ENCODE peak calls at places on chromosomes 16 and 17, in ten cellular contexts. C is PC-9, E is cardiac muscle cell, T is esophagus muscularis mucosa, X is Panc1, G is body of pancreas, Q is lower leg skin, R is LNCaP clone FGC, D is ovary, Z is GM23338. N is an unnamed sample.

GRCh38 chr16:49556252-49557069 is 182.9 kb downstream of the C16orf78 start:
- DNase-seq in Z (peak), Q (no peak), D (no peak), X (no peak), E (peak), G (no peak), T (no peak), R (peak), C (no peak), N (peak)

GRCh38 chr16:46972429-46972970 is 974 bp downstream of the DNAJA2 start:
- DNase-seq in D (no peak), T (no peak), C (peak), E (peak), Q (no peak), R (no peak), Z (peak), G (no peak), X (no peak), N (peak)

GRCh38 chr16:81522141-81522701 is 77.6 kb downstream of the CMIP start:
- DNase-seq in Q (no peak), D (no peak), E (no peak), C (peak), X (no peak), R (no peak), Z (peak), G (no peak), T (no peak), N (no peak)

GRCh38 chr16:86065711-86066110 is 166.7 kb downstream of the IRF8 start:
- DNase-seq in X (no peak), G (no peak), D (no peak), Q (no peak), E (no peak), C (no peak), Z (no peak), R (no peak), T (no peak), N (no peak)

GRCh38 chr17:43713494-43714162 is 45.0 kb downstream of the SOST start:
- DNase-seq in Q (no peak), C (no peak), Z (peak), X (no peak), D (no peak), R (no peak), G (no peak), T (no peak), E (peak), N (peak)

GRCh38 chr16:27220120-27220519 is 16.8 kb downstream of the KDM8 start:
- DNase-seq in C (no peak), Z (no peak), E (no peak), T (no peak), Q (no peak), G (no peak), X (no peak), D (no peak), R (no peak), N (no peak)

GRCh38 chr16:56938664-56939513 is 6.9 kb downstream of the HERPUD1 start:
- DNase-seq in R (no peak), Z (no peak), X (no peak), D (no peak), G (no peak), T (no peak), C (no peak), E (no peak), Q (no peak), N (no peak)

GRCh38 chr16:23670137-23670776 is 8.4 kb upstream of the PLK1 start:
- DNase-seq in E (no peak), R (no peak), Q (peak), D (no peak), X (no peak), G (no peak), C (peak), T (no peak), Z (no peak), N (peak)

GRCh38 chr16:85329999-85330693 is 217.9 kb upstream of the CIBAR2 start:
- DNase-seq in C (no peak), Q (no peak), R (no peak), Z (no peak), D (no peak), E (no peak), T (no peak), G (no peak), X (no peak), N (no peak)

GRCh38 chr17:35254107-35254802 is 11.4 kb downstream of the SLFN5 start:
- DNase-seq in R (peak), T (peak), G (peak), X (peak), E (peak), D (peak), C (peak), Q (peak), Z (no peak), N (peak)

GRCh38 chr16:30032083-30032819 is 1.2 kb upstream of the TLCD3B start:
- DNase-seq in D (peak), R (peak), C (peak), T (no peak), Z (peak), X (no peak), Q (no peak), E (peak), G (peak), N (peak)

GRCh38 chr17:50149099-50149424 is 1.4 kb downstream of the PPP1R9B start:
- DNase-seq in Q (peak), T (no peak), Z (no peak), D (no peak), G (no peak), E (no peak), C (no peak), X (no peak), R (no peak), N (no peak)

GRCh38 chr17:55624789-55625433 is 97.8 kb downstream of the TMEM100 start:
- DNase-seq in G (no peak), C (no peak), D (no peak), R (no peak), Q (no peak), X (no peak), Z (no peak), E (no peak), T (no peak), N (no peak)

GRCh38 chr17:29243792-29244191 is 2.9 kb upstream of the CRYBA1 start:
- DNase-seq in Q (no peak), G (no peak), E (no peak), C (no peak), Z (peak), R (peak), X (no peak), T (peak), D (no peak), N (peak)

GRCh38 chr16:81790277-81790676 is 11.2 kb downstream of the PLCG2 start:
- DNase-seq in C (no peak), Z (no peak), X (no peak), G (no peak), D (no peak), T (no peak), E (no peak), Q (no peak), R (no peak), N (no peak)

GRCh38 chr17:78844301-78845005 is 3.8 kb upstream of the USP36 start:
- DNase-seq in X (no peak), R (no peak), C (no peak), Q (no peak), D (no peak), Z (no peak), E (no peak), G (no peak), T (no peak), N (peak)

GRCh38 chr17:61239261-61239660 is 160.4 kb upstream of the TBX2 start:
- DNase-seq in D (no peak), R (no peak), E (no peak), Q (no peak), C (no peak), G (no peak), Z (no peak), X (no peak), T (no peak), N (no peak)

GRCh38 chr17:83121921-83122820 is 42.8 kb downstream of the METRNL start:
- DNase-seq in R (no peak), X (no peak), G (no peak), D (no peak), Z (no peak), E (no peak), Q (peak), T (no peak), C (no peak), N (no peak)

GRCh38 chr17:17081304-17081940 is 39.2 kb downstream of the MPRIP start:
- DNase-seq in E (no peak), Q (peak), X (no peak), D (no peak), T (no peak), G (no peak), C (no peak), R (no peak), Z (no peak), N (no peak)

GRCh38 chr17:80701730-80702129 is 157.1 kb downstream of the RPTOR start:
- DNase-seq in X (no peak), G (no peak), Q (no peak), R (no peak), C (no peak), T (no peak), Z (no peak), E (no peak), D (no peak), N (no peak)

GRCh38 chr16:70157105-70157476 is 16.5 kb upstream of the CLEC18C start:
- DNase-seq in C (no peak), T (peak), G (no peak), Z (no peak), Q (no peak), X (no peak), E (no peak), D (no peak), R (no peak), N (no peak)

GRCh38 chr16:30651124-30652004 is 604 bp downstream of the PRR14 start:
- DNase-seq in C (peak), T (peak), Q (peak), R (no peak), X (no peak), D (peak), G (peak), E (peak), Z (peak), N (peak)

GRCh38 chr17:30021708-30022317 is 80.4 kb downstream of the EFCAB5 start:
- DNase-seq in Z (peak), E (peak), X (peak), Q (no peak), R (no peak), C (no peak), D (no peak), T (no peak), G (peak), N (peak)

GRCh38 chr16:11384184-11384955 is 39.1 kb downstream of the RMI2 start:
- DNase-seq in G (no peak), Q (no peak), X (no peak), D (no peak), C (no peak), T (no peak), Z (no peak), R (no peak), E (no peak), N (no peak)

GRCh38 chr16:50067290-50067853 is 1.6 kb downstream of the HEATR3 start:
- DNase-seq in Q (no peak), E (peak), R (peak), G (no peak), C (no peak), D (peak), X (no peak), Z (peak), T (no peak), N (peak)

DNA sequence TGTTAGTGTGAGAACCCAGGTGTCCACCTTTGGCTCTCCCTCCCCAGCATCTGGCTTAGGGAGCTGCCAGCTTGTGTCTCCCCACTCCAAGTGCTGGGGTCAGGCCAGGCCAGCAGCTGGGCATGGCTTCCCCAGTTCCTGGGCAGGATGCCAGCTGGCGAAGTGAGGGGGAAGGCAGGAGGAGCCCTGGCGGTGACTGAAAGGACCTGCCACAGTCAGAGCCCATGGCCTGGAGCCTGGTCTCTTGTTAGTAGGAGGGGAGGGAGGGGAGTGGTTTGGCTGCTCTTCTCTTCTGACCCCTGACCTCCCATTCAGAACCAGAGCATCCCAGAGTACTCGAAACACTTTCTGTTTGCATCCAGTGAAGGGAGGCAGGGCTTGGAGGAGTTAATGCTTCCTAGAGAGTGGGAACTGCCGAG is 586 bp downstream of the CHD3 start:
- DNase-seq in T (peak), G (peak), C (peak), E (peak), X (no peak), Q (peak), Z (peak), D (peak), R (peak), N (peak)
- H3K4me3 ChIP-seq in T (peak), G (no peak), C (peak), E (no peak), X (peak), Q (no peak), Z (no peak), D (peak), R (peak), N (no peak)

GRCh38 chr17:38967290-38967738 is at the start of gene FBXO47:
- DNase-seq in Z (peak), X (no peak), T (peak), E (peak), G (peak), Q (peak), R (no peak), C (peak), D (peak), N (peak)
- H3K4me3 ChIP-seq in Z (peak), X (peak), T (peak), E (no peak), G (no peak), Q (no peak), R (no peak), C (peak), D (no peak), N (peak)

DNA sequence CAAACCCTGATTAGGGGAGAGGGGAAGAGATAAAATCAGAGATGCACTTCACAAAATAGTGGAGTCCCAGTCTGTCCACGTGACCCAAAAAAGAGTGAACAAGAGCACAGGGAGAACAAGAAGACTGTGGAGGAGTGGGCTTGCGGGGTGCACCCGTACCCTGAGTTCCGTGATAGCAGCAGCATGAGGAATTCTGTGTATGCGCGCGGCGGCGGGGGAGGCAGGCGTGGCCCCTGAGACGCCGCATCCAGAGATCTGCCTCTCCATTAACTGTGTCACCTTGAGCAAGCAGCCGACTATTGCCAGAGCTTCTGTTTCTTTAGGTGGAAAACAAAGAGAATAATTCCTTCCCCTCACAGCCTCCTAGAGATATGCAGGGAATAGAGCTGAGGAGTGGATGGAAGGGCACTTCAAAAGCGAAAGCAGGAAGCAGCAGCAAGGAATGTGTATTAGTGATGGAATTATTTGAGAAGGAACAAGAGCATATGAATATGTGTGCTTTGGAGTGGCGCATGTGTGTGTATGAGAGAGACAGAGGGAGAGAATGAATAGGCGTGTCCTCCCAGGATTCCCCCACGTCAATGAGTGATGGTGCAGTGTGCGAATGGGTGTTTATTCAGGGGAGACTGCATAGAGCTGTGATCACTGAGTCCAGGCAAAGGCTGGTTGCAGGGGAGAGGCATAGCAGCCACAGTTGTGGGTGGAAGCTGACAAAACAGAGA is 10.4 kb upstream of the SOX9 start:
- DNase-seq in G (no peak), Z (peak), C (no peak), E (no peak), R (no peak), T (no peak), D (no peak), X (no peak), Q (no peak), N (no peak)
- H3K4me3 ChIP-seq in G (no peak), Z (peak), C (no peak), E (no peak), R (no peak), T (no peak), D (no peak), X (peak), Q (no peak), N (no peak)

GRCh38 chr16:72060405-72060804 is 2.6 kb upstream of the HPR start:
- DNase-seq in C (no peak), R (no peak), X (no peak), G (no peak), E (no peak), Q (no peak), Z (no peak), T (no peak), D (no peak), N (no peak)

GRCh38 chr16:72066747-72067146 is 3.7 kb downstream of the HPR start:
- DNase-seq in C (no peak), E (peak), R (peak), T (no peak), D (peak), Q (no peak), Z (peak), G (peak), X (peak), N (peak)

GRCh38 chr16:72064361-72064894 is 1.4 kb downstream of the HPR start:
- DNase-seq in C (no peak), Z (no peak), E (no peak), Q (no peak), D (no peak), G (no peak), R (no peak), T (no peak), X (no peak), N (no peak)

GRCh38 chr16:72055911-72056310 is 1.6 kb downstream of the HP start:
- DNase-seq in D (no peak), T (no peak), C (no peak), X (no peak), R (no peak), E (no peak), Q (no peak), G (no peak), Z (no peak), N (no peak)

DNA sequence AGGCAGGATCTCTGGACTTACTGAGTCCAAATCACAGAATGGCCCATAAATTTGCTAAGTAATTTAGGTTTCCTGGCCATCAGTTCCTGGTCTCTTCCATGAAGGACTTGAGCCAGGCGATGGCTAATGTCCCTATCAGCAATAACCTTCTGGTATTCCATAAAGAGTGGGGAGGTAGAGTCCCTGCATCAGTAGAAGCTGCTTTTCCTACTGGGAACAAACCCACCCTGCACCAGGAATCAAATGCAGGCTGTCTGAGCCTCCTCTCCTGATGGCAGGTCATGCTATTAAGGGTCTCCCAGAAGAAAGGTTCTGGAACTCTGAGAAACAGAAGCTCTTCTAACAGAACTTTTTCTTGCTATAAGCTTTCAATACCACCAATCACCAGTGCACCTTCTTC is 1.5 kb upstream of the HPR start:
- DNase-seq in Z (no peak), C (no peak), D (no peak), T (no peak), Q (no peak), R (no peak), G (no peak), E (no peak), X (no peak), N (no peak)
- H3K4me3 ChIP-seq in Z (no peak), C (no peak), D (no peak), T (no peak), Q (no peak), R (no peak), G (no peak), E (no peak), X (no peak), N (no peak)

GRCh38 chr16:1769402-1770300 is 1.7 kb downstream of the NME3 start:
- DNase-seq in G (peak), C (no peak), Z (no peak), Q (no peak), R (no peak), D (no peak), X (no peak), E (no peak), T (no peak), N (no peak)
- H3K4me3 ChIP-seq in G (no peak), C (peak), Z (peak), Q (no peak), R (peak), D (peak), X (peak), E (no peak), T (peak), N (peak)

DNA sequence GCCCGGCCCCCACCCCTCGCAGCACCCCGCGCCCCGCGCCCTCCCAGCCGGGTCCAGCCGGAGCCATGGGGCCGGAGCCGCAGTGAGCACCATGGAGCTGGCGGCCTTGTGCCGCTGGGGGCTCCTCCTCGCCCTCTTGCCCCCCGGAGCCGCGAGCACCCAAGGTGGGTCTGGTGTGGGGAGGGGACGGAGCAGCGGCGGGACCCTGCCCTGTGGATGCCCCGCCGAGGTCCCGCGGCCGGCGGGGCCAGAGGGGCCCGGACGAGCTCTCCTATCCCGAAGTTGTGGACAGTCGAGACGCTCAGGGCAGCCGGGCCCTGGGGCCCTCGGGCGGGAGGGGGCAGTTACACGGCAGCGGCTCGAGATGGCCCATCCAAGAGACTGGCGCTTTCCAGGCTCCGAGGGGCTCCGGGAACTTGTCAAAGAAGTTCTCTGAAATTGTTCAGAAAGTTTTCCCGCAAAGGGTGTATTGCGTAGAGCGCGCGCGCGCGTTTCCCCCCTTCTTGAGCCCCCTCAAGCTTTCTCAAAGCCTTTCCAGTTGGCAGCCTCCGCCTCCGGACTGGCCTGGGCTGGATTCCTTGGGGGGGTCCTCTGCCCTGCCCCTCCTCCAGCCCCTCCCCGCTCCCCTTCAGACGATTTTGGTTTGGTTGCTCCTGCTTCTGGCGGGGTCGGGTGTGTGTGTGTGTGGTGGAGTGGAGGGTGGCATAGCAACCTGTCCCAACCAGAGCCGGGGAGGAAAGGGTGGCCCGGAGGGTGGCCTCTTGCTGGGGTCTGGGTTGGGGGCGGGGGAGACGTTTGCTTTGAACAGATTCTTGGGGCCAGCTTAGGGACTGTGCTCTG is 504 bp downstream of the ERBB2 start:
- DNase-seq in G (no peak), T (no peak), C (no peak), X (no peak), D (peak), E (peak), R (no peak), Z (peak), Q (no peak), N (peak)
- H3K4me3 ChIP-seq in G (peak), T (peak), C (peak), X (peak), D (peak), E (peak), R (peak), Z (peak), Q (peak), N (peak)

DNA sequence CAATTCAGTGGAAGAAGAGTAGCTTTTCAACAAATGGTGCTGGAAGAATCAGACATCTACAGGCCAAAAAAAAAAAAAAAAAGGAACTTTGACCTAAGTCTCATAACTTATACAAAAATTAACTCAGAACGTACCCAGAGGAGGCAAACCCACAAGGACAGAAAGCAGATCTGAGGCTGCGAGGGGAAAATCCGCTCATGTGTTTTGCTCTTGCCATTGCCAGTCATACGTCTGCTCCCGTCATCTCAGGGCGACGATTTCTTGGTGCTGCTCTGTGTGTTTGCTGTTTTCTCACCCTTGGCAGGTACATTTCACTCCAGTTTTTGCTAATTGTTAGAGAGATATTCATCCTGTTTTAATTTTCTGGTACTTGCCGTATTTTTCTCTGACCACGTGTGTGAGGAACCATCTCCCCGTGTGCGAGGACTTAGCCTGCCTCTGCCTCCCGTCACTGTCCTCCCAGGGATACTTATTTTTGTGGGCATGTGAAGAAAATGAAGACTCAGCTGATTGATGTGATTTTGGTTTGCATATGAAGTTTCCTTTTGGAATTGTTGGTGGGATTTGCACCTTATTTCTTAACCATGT is 33.4 kb upstream of the ACSF3 start:
- DNase-seq in D (no peak), E (no peak), X (no peak), R (no peak), Z (no peak), T (no peak), G (no peak), C (no peak), Q (no peak), N (no peak)
- H3K4me3 ChIP-seq in D (no peak), E (no peak), X (no peak), R (no peak), Z (no peak), T (no peak), G (no peak), C (no peak), Q (no peak), N (no peak)

N was measured in choroid plexus epithelial cell.